ENCODE peak calls at places on chromosomes 13 and 19, in six cellular contexts. N, J, Z, I, L and E are unnamed samples.

GRCh38 chr13:110815471-110816204 is 99.2 kb downstream of the ANKRD10 start:
- DNase-seq in N (peak), J (no peak), Z (no peak), I (no peak), L (no peak), E (no peak)

GRCh38 chr19:43465468-43466120 is at the start of gene LYPD3:
- DNase-seq in N (no peak), J (no peak), Z (no peak), I (no peak), L (no peak), E (no peak)

GRCh38 chr19:32251634-32252332 is 93.6 kb upstream of the ZNF507 start:
- DNase-seq in N (no peak), J (no peak), Z (no peak), I (no peak), L (no peak), E (no peak)

GRCh38 chr19:41226053-41226873 is 7.2 kb downstream of the AXL start:
- DNase-seq in N (no peak), J (no peak), Z (peak), I (no peak), L (peak), E (peak)

GRCh38 chr13:71290963-71291937 is 575.8 kb downstream of the DACH1 start:
- DNase-seq in N (peak), J (no peak), Z (peak), I (peak), L (no peak), E (peak)

GRCh38 chr19:55355213-55355821 is 798 bp upstream of the COX6B2 start:
- DNase-seq in N (no peak), J (no peak), Z (no peak), I (no peak), L (no peak), E (no peak)

GRCh38 chr13:113586661-113587479 is 2.3 kb downstream of the TFDP1 start:
- DNase-seq in N (no peak), J (no peak), Z (peak), I (no peak), L (no peak), E (peak)

GRCh38 chr19:23799321-23799720 is 40.6 kb upstream of the ZNF681 start:
- DNase-seq in N (peak), J (no peak), Z (peak), I (no peak), L (no peak), E (no peak)

GRCh38 chr19:31258211-31259052 is 90.8 kb downstream of the TSHZ3 start:
- DNase-seq in N (no peak), J (no peak), Z (no peak), I (no peak), L (no peak), E (no peak)

GRCh38 chr19:47075941-47076340 is 27.5 kb upstream of the TMEM160 start:
- DNase-seq in N (no peak), J (no peak), Z (no peak), I (no peak), L (no peak), E (no peak)

GRCh38 chr13:52862358-52863206 is 14.1 kb upstream of the PCDH8 start:
- DNase-seq in N (no peak), J (no peak), Z (no peak), I (no peak), L (no peak), E (peak)

GRCh38 chr19:16161848-16162247 is 11.5 kb downstream of the CIB3 start:
- DNase-seq in N (no peak), J (peak), Z (no peak), I (no peak), L (no peak), E (no peak)

GRCh38 chr19:4369888-4370260 is 26.5 kb downstream of the MPND start:
- DNase-seq in N (no peak), J (no peak), Z (peak), I (peak), L (peak), E (peak)

GRCh38 chr13:27556109-27556508 is 64.2 kb downstream of the LNX2 start:
- DNase-seq in N (no peak), J (no peak), Z (no peak), I (no peak), L (no peak), E (no peak)

GRCh38 chr19:42294471-42295137 is 7.3 kb upstream of the PRR19 start:
- DNase-seq in N (no peak), J (no peak), Z (no peak), I (no peak), L (no peak), E (no peak)

GRCh38 chr13:28628250-28628649 is 30.7 kb upstream of the POMP start:
- DNase-seq in N (no peak), J (no peak), Z (no peak), I (no peak), L (no peak), E (no peak)